ENCODE peak calls at places on chromosomes 12 and 14, in six cellular contexts. One of them, this sample, is unnamed.

GRCh38 chr14:34190746-34191145 is 239.9 kb upstream of the EGLN3 start:
- DNase-seq in H9: no peak
- DNase-seq in IMR-90: no peak
- DNase-seq in H1: no peak
- DNase-seq in mesenchymal stem cell: no peak
- DNase-seq in trophoblast cell: no peak
- DNase-seq in this sample: no peak

GRCh38 chr12:132000286-132000872 is 50.6 kb downstream of the EP400 start:
- DNase-seq in trophoblast cell: no peak
- DNase-seq in H9: no peak
- DNase-seq in IMR-90: no peak
- DNase-seq in mesenchymal stem cell: no peak
- DNase-seq in H1: no peak
- DNase-seq in this sample: no peak

GRCh38 chr12:49667319-49668090 is 39.7 kb downstream of the FMNL3 start:
- DNase-seq in H1: no peak
- DNase-seq in trophoblast cell: no peak
- DNase-seq in mesenchymal stem cell: peak
- DNase-seq in IMR-90: peak
- DNase-seq in H9: no peak
- DNase-seq in this sample: no peak

GRCh38 chr14:57364659-57365450 is 25.5 kb upstream of the NAA30 start:
- DNase-seq in trophoblast cell: no peak
- DNase-seq in H9: peak
- DNase-seq in IMR-90: no peak
- DNase-seq in H1: no peak
- DNase-seq in mesenchymal stem cell: no peak
- DNase-seq in this sample: no peak

GRCh38 chr12:31020385-31021166 is 53.1 kb upstream of the DDX11 start:
- DNase-seq in IMR-90: no peak
- DNase-seq in mesenchymal stem cell: no peak
- DNase-seq in trophoblast cell: no peak
- DNase-seq in H9: peak
- DNase-seq in H1: no peak
- DNase-seq in this sample: no peak

GRCh38 chr12:123041811-123042655 is 61.6 kb downstream of the ARL6IP4 start:
- DNase-seq in H1: no peak
- DNase-seq in IMR-90: peak
- DNase-seq in H9: no peak
- DNase-seq in mesenchymal stem cell: peak
- DNase-seq in trophoblast cell: no peak
- DNase-seq in this sample: no peak

GRCh38 chr12:46473634-46474201 is 101.1 kb upstream of the SLC38A2 start:
- DNase-seq in H1: no peak
- DNase-seq in mesenchymal stem cell: peak
- DNase-seq in trophoblast cell: peak
- DNase-seq in H9: no peak
- DNase-seq in IMR-90: peak
- DNase-seq in this sample: no peak

GRCh38 chr12:131054345-131055092 is 100.8 kb downstream of the ADGRD1 start:
- DNase-seq in H9: no peak
- DNase-seq in mesenchymal stem cell: no peak
- DNase-seq in H1: no peak
- DNase-seq in trophoblast cell: no peak
- DNase-seq in IMR-90: no peak
- DNase-seq in this sample: no peak

GRCh38 chr12:68977909-68978610 is 45.1 kb upstream of the CPM start:
- DNase-seq in IMR-90: no peak
- DNase-seq in trophoblast cell: no peak
- DNase-seq in H1: no peak
- DNase-seq in mesenchymal stem cell: no peak
- DNase-seq in H9: no peak
- DNase-seq in this sample: no peak

GRCh38 chr14:93150227-93151206 is 34.2 kb downstream of the MOAP1 start:
- DNase-seq in mesenchymal stem cell: no peak
- DNase-seq in H9: no peak
- DNase-seq in trophoblast cell: no peak
- DNase-seq in H1: no peak
- DNase-seq in IMR-90: no peak
- DNase-seq in this sample: no peak

GRCh38 chr14:89841855-89842254 is 112.7 kb downstream of the EFCAB11 start:
- DNase-seq in mesenchymal stem cell: no peak
- DNase-seq in trophoblast cell: peak
- DNase-seq in H9: peak
- DNase-seq in H1: no peak
- DNase-seq in IMR-90: no peak
- DNase-seq in this sample: no peak

GRCh38 chr12:49873361-49873934 is 30.3 kb downstream of the FAIM2 start:
- DNase-seq in mesenchymal stem cell: no peak
- DNase-seq in H1: no peak
- DNase-seq in IMR-90: peak
- DNase-seq in trophoblast cell: no peak
- DNase-seq in H9: peak
- DNase-seq in this sample: no peak

GRCh38 chr12:63917864-63918742 is 73.6 kb downstream of the SRGAP1 start:
- DNase-seq in H1: no peak
- DNase-seq in IMR-90: peak
- DNase-seq in H9: no peak
- DNase-seq in trophoblast cell: peak
- DNase-seq in mesenchymal stem cell: peak
- DNase-seq in this sample: no peak

GRCh38 chr12:108564724-108565123 is 2.3 kb downstream of the ISCU start:
- DNase-seq in trophoblast cell: no peak
- DNase-seq in H1: no peak
- DNase-seq in mesenchymal stem cell: no peak
- DNase-seq in H9: no peak
- DNase-seq in IMR-90: no peak
- DNase-seq in this sample: no peak

GRCh38 chr12:89244536-89244935 is 107.8 kb downstream of the DUSP6 start:
- DNase-seq in mesenchymal stem cell: peak
- DNase-seq in IMR-90: peak
- DNase-seq in H1: no peak
- DNase-seq in H9: no peak
- DNase-seq in trophoblast cell: no peak
- DNase-seq in this sample: no peak

GRCh38 chr14:98816718-98817117 is 455.3 kb downstream of the BCL11B start:
- DNase-seq in trophoblast cell: no peak
- DNase-seq in H1: no peak
- DNase-seq in IMR-90: no peak
- DNase-seq in mesenchymal stem cell: no peak
- DNase-seq in H9: no peak
- DNase-seq in this sample: no peak

GRCh38 chr12:116257213-116257612 is 20.3 kb downstream of the MED13L start:
- DNase-seq in H1: no peak
- DNase-seq in IMR-90: no peak
- DNase-seq in trophoblast cell: no peak
- DNase-seq in H9: no peak
- DNase-seq in mesenchymal stem cell: peak
- DNase-seq in this sample: no peak

GRCh38 chr12:1808798-1809480 is 11.4 kb upstream of the LRTM2 start:
- DNase-seq in H9: no peak
- DNase-seq in IMR-90: no peak
- DNase-seq in trophoblast cell: no peak
- DNase-seq in mesenchymal stem cell: no peak
- DNase-seq in H1: no peak
- DNase-seq in this sample: no peak

GRCh38 chr12:98738539-98738938 is 93.4 kb downstream of the APAF1 start:
- DNase-seq in H1: no peak
- DNase-seq in mesenchymal stem cell: no peak
- DNase-seq in H9: no peak
- DNase-seq in IMR-90: no peak
- DNase-seq in trophoblast cell: no peak
- DNase-seq in this sample: no peak

GRCh38 chr12:65839027-65839426 is 14.7 kb downstream of the HMGA2 start:
- DNase-seq in mesenchymal stem cell: no peak
- DNase-seq in H1: no peak
- DNase-seq in H9: no peak
- DNase-seq in trophoblast cell: no peak
- DNase-seq in IMR-90: no peak
- DNase-seq in this sample: no peak

GRCh38 chr14:95875831-95876768 is 532 bp upstream of the TUNAR start:
- DNase-seq in trophoblast cell: no peak
- DNase-seq in H1: peak
- DNase-seq in mesenchymal stem cell: no peak
- DNase-seq in IMR-90: no peak
- DNase-seq in H9: peak
- DNase-seq in this sample: peak

GRCh38 chr12:132190012-132190755 is 45.9 kb downstream of the NOC4L start:
- DNase-seq in H9: peak
- DNase-seq in IMR-90: no peak
- DNase-seq in mesenchymal stem cell: no peak
- DNase-seq in H1: peak
- DNase-seq in trophoblast cell: no peak
- DNase-seq in this sample: no peak

GRCh38 chr14:78227466-78228077 is 57.4 kb downstream of the NRXN3 start:
- DNase-seq in H1: no peak
- DNase-seq in IMR-90: no peak
- DNase-seq in H9: no peak
- DNase-seq in trophoblast cell: no peak
- DNase-seq in mesenchymal stem cell: no peak
- DNase-seq in this sample: no peak

GRCh38 chr12:5276327-5276880 is 155.5 kb upstream of the NTF3 start:
- DNase-seq in mesenchymal stem cell: no peak
- DNase-seq in H1: no peak
- DNase-seq in trophoblast cell: no peak
- DNase-seq in H9: no peak
- DNase-seq in IMR-90: no peak
- DNase-seq in this sample: no peak

GRCh38 chr14:69081271-69081670 is 71.6 kb downstream of the DCAF5 start:
- DNase-seq in H9: no peak
- DNase-seq in trophoblast cell: no peak
- DNase-seq in H1: no peak
- DNase-seq in IMR-90: no peak
- DNase-seq in mesenchymal stem cell: no peak
- DNase-seq in this sample: no peak

DNA sequence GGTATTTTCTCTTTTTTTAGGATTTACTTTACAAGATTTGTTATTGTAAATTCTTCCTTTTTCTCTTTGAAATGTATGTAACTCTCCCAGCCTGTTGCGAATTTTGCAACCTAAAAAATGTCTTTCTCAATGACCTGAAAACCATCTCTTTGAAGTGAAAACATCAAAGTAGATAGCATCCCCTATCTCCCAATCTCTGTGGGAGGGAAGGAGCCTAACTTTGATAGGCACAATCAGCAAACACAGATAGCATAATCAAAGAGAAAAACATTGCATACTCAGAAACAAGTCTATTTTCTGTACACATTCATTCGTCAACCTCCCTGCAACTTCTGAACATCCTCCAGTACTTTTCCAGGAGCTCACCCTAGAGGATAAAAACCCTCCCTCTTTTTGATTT is 849.3 kb upstream of the LRFN5 start:
- DNase-seq in trophoblast cell: no peak
- DNase-seq in H9: no peak
- DNase-seq in mesenchymal stem cell: no peak
- DNase-seq in H1: no peak
- DNase-seq in IMR-90: no peak
- DNase-seq in this sample: no peak
- H3K14ac ChIP-seq in trophoblast cell: no peak
- H3K14ac ChIP-seq in H9: no peak
- H3K14ac ChIP-seq in mesenchymal stem cell: no peak
- H3K14ac ChIP-seq in H1: no peak
- H3K14ac ChIP-seq in IMR-90: no peak
- H3K14ac ChIP-seq in this sample: no peak

DNA sequence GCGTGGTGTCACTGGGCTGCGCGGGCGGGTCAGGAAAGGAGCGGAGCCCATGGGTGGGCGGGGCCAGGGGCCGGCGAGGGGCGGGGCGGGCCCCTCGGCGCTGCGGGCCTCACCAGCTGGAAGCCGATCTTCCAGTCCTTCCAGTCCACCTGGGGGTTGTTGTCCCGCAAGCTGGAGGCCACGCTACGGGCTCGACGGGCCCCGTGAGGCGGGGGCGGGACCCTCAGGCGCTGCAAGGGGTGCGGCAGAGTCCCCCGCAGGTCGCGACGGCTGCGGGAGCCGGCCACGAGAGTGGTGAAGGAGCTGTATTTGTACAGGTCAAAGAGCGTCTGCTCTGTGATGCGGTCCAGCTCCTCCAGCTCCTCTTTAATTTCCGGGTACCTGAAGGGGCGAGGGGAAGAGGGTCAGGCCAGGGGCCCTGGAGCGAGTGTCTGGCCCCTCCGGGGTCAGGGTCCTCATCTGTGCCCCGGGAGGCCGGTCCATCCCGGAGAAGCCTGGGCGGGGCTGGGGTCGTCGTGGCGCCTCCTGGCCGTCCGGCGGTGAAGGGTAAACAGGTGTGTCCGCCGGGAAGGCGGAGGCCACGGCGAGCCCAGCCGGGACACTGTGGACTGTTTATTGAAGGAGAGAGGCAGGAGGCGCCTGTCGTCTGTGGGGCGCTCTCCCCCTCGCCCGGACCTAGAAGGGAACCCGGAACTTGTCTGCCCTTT is 11.9 kb downstream of the SCNN1A start:
- DNase-seq in H1: peak
- DNase-seq in mesenchymal stem cell: peak
- DNase-seq in trophoblast cell: peak
- DNase-seq in IMR-90: peak
- DNase-seq in H9: peak
- DNase-seq in this sample: no peak
- H3K4ac ChIP-seq in H1: peak
- H3K4ac ChIP-seq in mesenchymal stem cell: peak
- H3K4ac ChIP-seq in trophoblast cell: peak
- H3K4ac ChIP-seq in IMR-90: peak
- H3K4ac ChIP-seq in H9: no peak
- H3K4ac ChIP-seq in this sample: no peak

GRCh38 chr12:32755051-32755653 is 545 bp downstream of the YARS2 start:
- DNase-seq in H1: peak
- DNase-seq in mesenchymal stem cell: peak
- DNase-seq in IMR-90: peak
- DNase-seq in trophoblast cell: peak
- DNase-seq in H9: peak
- DNase-seq in this sample: peak

GRCh38 chr12:32754101-32754500 is 1.6 kb downstream of the YARS2 start:
- DNase-seq in H9: no peak
- DNase-seq in mesenchymal stem cell: no peak
- DNase-seq in IMR-90: no peak
- DNase-seq in trophoblast cell: no peak
- DNase-seq in H1: no peak
- DNase-seq in this sample: no peak

GRCh38 chr12:32756476-32757158 is 920 bp upstream of the YARS2 start:
- DNase-seq in trophoblast cell: no peak
- DNase-seq in H1: no peak
- DNase-seq in H9: no peak
- DNase-seq in IMR-90: no peak
- DNase-seq in mesenchymal stem cell: peak
- DNase-seq in this sample: no peak

GRCh38 chr12:32757159-32757556 is 1.5 kb upstream of the YARS2 start:
- DNase-seq in trophoblast cell: no peak
- DNase-seq in mesenchymal stem cell: no peak
- DNase-seq in H9: no peak
- DNase-seq in H1: no peak
- DNase-seq in IMR-90: no peak
- DNase-seq in this sample: no peak

GRCh38 chr12:32755654-32756475 is at the start of gene YARS2:
- DNase-seq in IMR-90: peak
- DNase-seq in mesenchymal stem cell: peak
- DNase-seq in trophoblast cell: peak
- DNase-seq in H9: peak
- DNase-seq in H1: peak
- DNase-seq in this sample: peak
- H3K14ac ChIP-seq in IMR-90: peak
- H3K14ac ChIP-seq in mesenchymal stem cell: peak
- H3K14ac ChIP-seq in trophoblast cell: peak
- H3K14ac ChIP-seq in H9: peak
- H3K14ac ChIP-seq in H1: no peak
- H3K14ac ChIP-seq in this sample: peak

GRCh38 chr12:52037248-52037861 is 13.9 kb upstream of the NR4A1 start:
- DNase-seq in H9: peak
- DNase-seq in trophoblast cell: peak
- DNase-seq in IMR-90: peak
- DNase-seq in H1: peak
- DNase-seq in mesenchymal stem cell: peak
- DNase-seq in this sample: no peak
- H3K4ac ChIP-seq in H9: no peak
- H3K4ac ChIP-seq in trophoblast cell: peak
- H3K4ac ChIP-seq in IMR-90: peak
- H3K4ac ChIP-seq in H1: no peak
- H3K4ac ChIP-seq in mesenchymal stem cell: peak
- H3K4ac ChIP-seq in this sample: no peak